ENCODE peak calls at places on chromosomes 12 and 14, in ten cellular contexts. One of them, this sample, is unnamed.

GRCh38 chr12:13093850-13094225 is 9.6 kb downstream of the GSG1 start:
- DNase-seq in neuronal stem cell: no peak
- DNase-seq in SK-N-SH: no peak
- DNase-seq in IMR-90: no peak
- DNase-seq in astrocyte: peak; percentile 57
- DNase-seq in HCT116: no peak
- DNase-seq in colonic mucosa: no peak
- DNase-seq in mammary epithelial cell: no peak
- DNase-seq in GM23248: peak; percentile 37
- DNase-seq in adipocyte: peak; percentile 34
- DNase-seq in this sample: no peak

GRCh38 chr12:108847705-108848104 is 9.7 kb downstream of the SSH1 start:
- DNase-seq in neuronal stem cell: no peak
- DNase-seq in SK-N-SH: no peak
- DNase-seq in IMR-90: no peak
- DNase-seq in astrocyte: no peak
- DNase-seq in HCT116: no peak
- DNase-seq in colonic mucosa: no peak
- DNase-seq in mammary epithelial cell: no peak
- DNase-seq in GM23248: no peak
- DNase-seq in adipocyte: no peak
- DNase-seq in this sample: no peak

GRCh38 chr14:104903990-104904389 is 20.7 kb upstream of the PLD4 start:
- DNase-seq in neuronal stem cell: no peak
- DNase-seq in SK-N-SH: no peak
- DNase-seq in IMR-90: no peak
- DNase-seq in astrocyte: no peak
- DNase-seq in HCT116: no peak
- DNase-seq in colonic mucosa: no peak
- DNase-seq in mammary epithelial cell: no peak
- DNase-seq in GM23248: no peak
- DNase-seq in adipocyte: no peak
- DNase-seq in this sample: no peak

GRCh38 chr14:102342238-102342637 is 20.5 kb downstream of the CINP start:
- DNase-seq in neuronal stem cell: no peak
- DNase-seq in SK-N-SH: no peak
- DNase-seq in IMR-90: no peak
- DNase-seq in astrocyte: no peak
- DNase-seq in HCT116: no peak
- DNase-seq in colonic mucosa: no peak
- DNase-seq in mammary epithelial cell: no peak
- DNase-seq in GM23248: no peak
- DNase-seq in adipocyte: no peak
- DNase-seq in this sample: no peak

GRCh38 chr12:100935929-100936328 is 141.4 kb downstream of the ANO4 start:
- DNase-seq in neuronal stem cell: no peak
- DNase-seq in SK-N-SH: no peak
- DNase-seq in IMR-90: no peak
- DNase-seq in astrocyte: no peak
- DNase-seq in HCT116: no peak
- DNase-seq in colonic mucosa: no peak
- DNase-seq in mammary epithelial cell: no peak
- DNase-seq in GM23248: no peak
- DNase-seq in adipocyte: no peak
- DNase-seq in this sample: no peak

GRCh38 chr12:110966081-110966760 is 45.8 kb upstream of the MYL2 start:
- DNase-seq in neuronal stem cell: no peak
- DNase-seq in SK-N-SH: no peak
- DNase-seq in IMR-90: no peak
- DNase-seq in astrocyte: no peak
- DNase-seq in HCT116: no peak
- DNase-seq in colonic mucosa: no peak
- DNase-seq in mammary epithelial cell: no peak
- DNase-seq in GM23248: peak; percentile 10
- DNase-seq in adipocyte: no peak
- DNase-seq in this sample: no peak

GRCh38 chr14:88563845-88564244 is 1.0 kb downstream of the ZC3H14 start:
- DNase-seq in neuronal stem cell: no peak
- DNase-seq in SK-N-SH: no peak
- DNase-seq in IMR-90: no peak
- DNase-seq in astrocyte: no peak
- DNase-seq in HCT116: no peak
- DNase-seq in colonic mucosa: no peak
- DNase-seq in mammary epithelial cell: no peak
- DNase-seq in GM23248: peak; percentile 7
- DNase-seq in adipocyte: no peak
- DNase-seq in this sample: no peak

GRCh38 chr12:16603265-16603915 is 2.6 kb downstream of the LMO3 start:
- DNase-seq in neuronal stem cell: peak; percentile 79
- DNase-seq in SK-N-SH: no peak
- DNase-seq in IMR-90: no peak
- DNase-seq in astrocyte: no peak
- DNase-seq in HCT116: no peak
- DNase-seq in colonic mucosa: no peak
- DNase-seq in mammary epithelial cell: no peak
- DNase-seq in GM23248: no peak
- DNase-seq in adipocyte: no peak
- DNase-seq in this sample: no peak

GRCh38 chr12:39252628-39253027 is 190.3 kb downstream of the KIF21A start:
- DNase-seq in neuronal stem cell: no peak
- DNase-seq in SK-N-SH: no peak
- DNase-seq in IMR-90: no peak
- DNase-seq in astrocyte: no peak
- DNase-seq in HCT116: no peak
- DNase-seq in colonic mucosa: no peak
- DNase-seq in mammary epithelial cell: no peak
- DNase-seq in GM23248: no peak
- DNase-seq in adipocyte: no peak
- DNase-seq in this sample: no peak

GRCh38 chr14:37580146-37580545 is 14.9 kb downstream of the FOXA1 start:
- DNase-seq in neuronal stem cell: no peak
- DNase-seq in SK-N-SH: no peak
- DNase-seq in IMR-90: peak; percentile 21
- DNase-seq in astrocyte: no peak
- DNase-seq in HCT116: no peak
- DNase-seq in colonic mucosa: no peak
- DNase-seq in mammary epithelial cell: peak; percentile 83
- DNase-seq in GM23248: no peak
- DNase-seq in adipocyte: no peak
- DNase-seq in this sample: no peak

GRCh38 chr12:60644076-60644475 is 1048.2 kb downstream of the SLC16A7 start:
- DNase-seq in neuronal stem cell: no peak
- DNase-seq in SK-N-SH: no peak
- DNase-seq in IMR-90: no peak
- DNase-seq in astrocyte: no peak
- DNase-seq in HCT116: no peak
- DNase-seq in colonic mucosa: no peak
- DNase-seq in mammary epithelial cell: no peak
- DNase-seq in GM23248: no peak
- DNase-seq in adipocyte: no peak
- DNase-seq in this sample: no peak

GRCh38 chr12:93698307-93699092 is 21.3 kb downstream of the CRADD start:
- DNase-seq in neuronal stem cell: no peak
- DNase-seq in SK-N-SH: no peak
- DNase-seq in IMR-90: peak; percentile 40
- DNase-seq in astrocyte: no peak
- DNase-seq in HCT116: no peak
- DNase-seq in colonic mucosa: no peak
- DNase-seq in mammary epithelial cell: no peak
- DNase-seq in GM23248: peak; percentile 40
- DNase-seq in adipocyte: peak; percentile 42
- DNase-seq in this sample: no peak

GRCh38 chr14:40981247-40981646 is 625.4 kb upstream of the LRFN5 start:
- DNase-seq in neuronal stem cell: no peak
- DNase-seq in SK-N-SH: no peak
- DNase-seq in IMR-90: no peak
- DNase-seq in astrocyte: no peak
- DNase-seq in HCT116: no peak
- DNase-seq in colonic mucosa: no peak
- DNase-seq in mammary epithelial cell: no peak
- DNase-seq in GM23248: no peak
- DNase-seq in adipocyte: no peak
- DNase-seq in this sample: no peak

GRCh38 chr14:53432378-53432802 is 279.3 kb upstream of the DDHD1 start:
- DNase-seq in neuronal stem cell: peak; percentile 18
- DNase-seq in SK-N-SH: peak; percentile 47
- DNase-seq in IMR-90: peak; percentile 60
- DNase-seq in astrocyte: peak; percentile 22
- DNase-seq in HCT116: peak; percentile 40
- DNase-seq in colonic mucosa: no peak
- DNase-seq in mammary epithelial cell: peak; percentile 37
- DNase-seq in GM23248: peak; percentile 58
- DNase-seq in adipocyte: peak; percentile 66
- DNase-seq in this sample: no peak

GRCh38 chr12:8501720-8502119 is 11.6 kb upstream of the CLEC4D start:
- DNase-seq in neuronal stem cell: no peak
- DNase-seq in SK-N-SH: no peak
- DNase-seq in IMR-90: no peak
- DNase-seq in astrocyte: no peak
- DNase-seq in HCT116: no peak
- DNase-seq in colonic mucosa: no peak
- DNase-seq in mammary epithelial cell: no peak
- DNase-seq in GM23248: no peak
- DNase-seq in adipocyte: no peak
- DNase-seq in this sample: no peak

GRCh38 chr12:6226002-6226700 is 26.0 kb downstream of the CD9 start:
- DNase-seq in neuronal stem cell: no peak
- DNase-seq in SK-N-SH: no peak
- DNase-seq in IMR-90: peak; percentile 66
- DNase-seq in astrocyte: peak; percentile 87
- DNase-seq in HCT116: no peak
- DNase-seq in colonic mucosa: peak; percentile 68
- DNase-seq in mammary epithelial cell: peak; percentile 90
- DNase-seq in GM23248: peak; percentile 79
- DNase-seq in adipocyte: peak; percentile 55
- DNase-seq in this sample: no peak

DNA sequence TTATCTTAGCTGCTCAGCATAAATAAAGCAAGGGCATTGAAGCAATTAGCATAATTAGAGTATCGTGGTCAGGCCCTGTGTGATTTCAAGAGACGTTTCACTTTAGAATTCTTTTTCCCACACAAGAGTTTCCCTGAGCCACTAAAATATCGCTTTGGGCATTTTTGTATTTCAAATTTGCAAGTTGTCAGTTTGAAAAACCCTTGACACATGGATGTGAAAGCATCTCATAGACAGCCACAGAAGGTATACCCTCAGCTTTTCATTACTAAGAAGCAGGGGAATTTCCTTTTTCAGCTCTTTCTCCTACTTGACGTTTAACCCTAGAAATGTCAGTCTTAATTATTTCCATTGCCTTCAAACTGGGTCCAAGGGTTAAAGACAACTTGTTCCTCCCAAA is 420.5 kb downstream of the EGLN3 start:
- DNase-seq in neuronal stem cell: no peak
- DNase-seq in SK-N-SH: no peak
- DNase-seq in IMR-90: no peak
- DNase-seq in astrocyte: no peak
- DNase-seq in HCT116: no peak
- DNase-seq in colonic mucosa: no peak
- DNase-seq in mammary epithelial cell: no peak
- DNase-seq in GM23248: no peak
- DNase-seq in adipocyte: no peak
- DNase-seq in this sample: no peak
- H3K4me1 ChIP-seq in neuronal stem cell: peaks cover 4% of the 10 kb centered on the region
- H3K4me1 ChIP-seq in SK-N-SH: no peaks in the 10 kb centered on the region
- H3K4me1 ChIP-seq in IMR-90: no peaks in the 10 kb centered on the region
- H3K4me1 ChIP-seq in astrocyte: peaks cover 4% of the 10 kb centered on the region
- H3K4me1 ChIP-seq in HCT116: no peaks in the 10 kb centered on the region
- H3K4me1 ChIP-seq in colonic mucosa: no peaks in the 10 kb centered on the region
- H3K4me1 ChIP-seq in mammary epithelial cell: no peaks in the 10 kb centered on the region
- H3K4me1 ChIP-seq in GM23248: peaks cover 4% of the 10 kb centered on the region
- H3K4me1 ChIP-seq in adipocyte: peaks cover 5% of the 10 kb centered on the region
- H3K4me1 ChIP-seq in this sample: no peaks in the 10 kb centered on the region

DNA sequence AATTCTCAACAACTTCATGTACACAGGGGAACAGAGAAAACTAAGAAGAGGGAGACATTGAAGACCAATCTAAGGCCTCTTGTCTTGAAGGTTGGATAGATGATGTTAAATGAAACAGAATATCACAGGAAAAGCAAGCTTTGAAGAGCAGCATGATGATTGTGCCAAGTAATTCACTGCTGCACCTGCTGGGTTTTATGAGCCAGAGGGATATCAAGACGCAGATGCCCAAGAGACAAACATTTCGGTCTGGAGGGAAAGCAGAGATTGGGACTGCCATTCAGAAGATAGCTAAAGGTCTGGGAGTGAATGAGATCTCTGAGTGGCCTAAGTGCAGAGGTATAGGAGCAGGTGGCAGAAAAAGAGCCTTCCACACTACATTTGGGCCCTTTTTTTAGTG is 200.5 kb downstream of the AEBP2 start:
- DNase-seq in neuronal stem cell: no peak
- DNase-seq in SK-N-SH: no peak
- DNase-seq in IMR-90: no peak
- DNase-seq in astrocyte: no peak
- DNase-seq in HCT116: no peak
- DNase-seq in colonic mucosa: no peak
- DNase-seq in mammary epithelial cell: no peak
- DNase-seq in GM23248: no peak
- DNase-seq in adipocyte: no peak
- DNase-seq in this sample: no peak
- H3K9ac ChIP-seq in neuronal stem cell: no peak overlapping the region
- H3K9ac ChIP-seq in SK-N-SH: no peak overlapping the region
- H3K9ac ChIP-seq in IMR-90: no peak overlapping the region
- H3K9ac ChIP-seq in astrocyte: no peak overlapping the region
- H3K9ac ChIP-seq in HCT116: no peak overlapping the region
- H3K9ac ChIP-seq in colonic mucosa: no peak overlapping the region
- H3K9ac ChIP-seq in mammary epithelial cell: no peak overlapping the region
- H3K9ac ChIP-seq in GM23248: no peak overlapping the region
- H3K9ac ChIP-seq in adipocyte: no peak overlapping the region
- H3K9ac ChIP-seq in this sample: no peak overlapping the region

DNA sequence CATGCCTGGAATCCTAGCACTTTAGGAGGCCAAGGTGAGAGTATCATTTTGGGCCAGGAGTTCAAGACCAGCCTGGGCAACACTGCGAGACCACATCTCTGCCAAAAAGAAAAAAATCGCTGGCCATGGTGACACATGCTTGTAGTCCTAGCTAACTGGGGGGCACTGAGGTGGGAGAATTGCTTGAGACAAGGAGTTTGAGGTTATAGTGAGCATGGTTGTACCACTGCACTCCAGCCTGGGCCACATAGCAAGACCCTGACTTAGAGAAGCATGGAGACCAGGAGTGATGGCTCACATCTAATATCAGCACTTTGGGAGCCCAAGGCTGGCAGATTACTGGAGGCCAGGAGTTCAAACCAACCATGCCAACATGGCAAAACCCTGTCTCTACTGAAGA is 9.2 kb downstream of the PTGES3 start:
- DNase-seq in neuronal stem cell: no peak
- DNase-seq in SK-N-SH: no peak
- DNase-seq in IMR-90: no peak
- DNase-seq in astrocyte: no peak
- DNase-seq in HCT116: no peak
- DNase-seq in colonic mucosa: no peak
- DNase-seq in mammary epithelial cell: no peak
- DNase-seq in GM23248: no peak
- DNase-seq in adipocyte: no peak
- DNase-seq in this sample: peak; percentile 2
- H3K4me1 ChIP-seq in neuronal stem cell: no peaks in the 10 kb centered on the region
- H3K4me1 ChIP-seq in SK-N-SH: no peaks in the 10 kb centered on the region
- H3K4me1 ChIP-seq in IMR-90: peaks cover 2% of the 10 kb centered on the region
- H3K4me1 ChIP-seq in astrocyte: no peaks in the 10 kb centered on the region
- H3K4me1 ChIP-seq in HCT116: peaks cover 2% of the 10 kb centered on the region
- H3K4me1 ChIP-seq in colonic mucosa: peaks cover 7% of the 10 kb centered on the region
- H3K4me1 ChIP-seq in mammary epithelial cell: no peaks in the 10 kb centered on the region
- H3K4me1 ChIP-seq in GM23248: peaks cover 4% of the 10 kb centered on the region
- H3K4me1 ChIP-seq in adipocyte: peaks cover 1% of the 10 kb centered on the region
- H3K4me1 ChIP-seq in this sample: peaks cover 9% of the 10 kb centered on the region

GRCh38 chr12:4274396-4274959 is 916 bp downstream of the CCND2 start:
- DNase-seq in neuronal stem cell: no peak
- DNase-seq in SK-N-SH: no peak
- DNase-seq in IMR-90: no peak
- DNase-seq in astrocyte: no peak
- DNase-seq in HCT116: no peak
- DNase-seq in colonic mucosa: peak; percentile 45
- DNase-seq in mammary epithelial cell: peak; percentile 51
- DNase-seq in GM23248: peak; percentile 43
- DNase-seq in adipocyte: peak; percentile 32
- DNase-seq in this sample: no peak
- H3K9ac ChIP-seq in neuronal stem cell: peak overlapping the region; percentile 98
- H3K9ac ChIP-seq in SK-N-SH: no peak overlapping the region
- H3K9ac ChIP-seq in IMR-90: peak overlapping the region; percentile 81
- H3K9ac ChIP-seq in astrocyte: peak overlapping the region; percentile 73
- H3K9ac ChIP-seq in HCT116: no peak overlapping the region
- H3K9ac ChIP-seq in colonic mucosa: peak overlapping the region; percentile 99
- H3K9ac ChIP-seq in mammary epithelial cell: peak overlapping the region; percentile 85
- H3K9ac ChIP-seq in GM23248: peak overlapping the region; percentile 68
- H3K9ac ChIP-seq in adipocyte: peak overlapping the region; percentile 89
- H3K9ac ChIP-seq in this sample: peak overlapping the region; percentile 61

This sample was measured in kidney.